ENCODE peak calls at places on chromosome 6, in seven cellular contexts. One of them, this sample, is unnamed.

GRCh38 chr6:79949235-79949634 is 1.9 kb upstream of the ELOVL4 start:
- DNase-seq in glutamatergic neuron: peak
- DNase-seq in cardiac fibroblast: peak
- DNase-seq in AG10803: peak
- DNase-seq in stimulated activated CD4-positive, alpha-beta T cell treated with anti-CD3 and anti-CD28 coated beads, Interleukin-1b, Interleukin-23, amount 100 ng/mL, for 4 hours: peak
- DNase-seq in HTR-8/SVneo: peak
- DNase-seq in putamen: peak
- DNase-seq in this sample: peak

GRCh38 chr6:136307351-136307750 is 17.7 kb upstream of the BCLAF1 start:
- DNase-seq in cardiac fibroblast: no peak
- DNase-seq in stimulated activated CD4-positive, alpha-beta T cell treated with anti-CD3 and anti-CD28 coated beads, Interleukin-1b, Interleukin-23, amount 100 ng/mL, for 4 hours: no peak
- DNase-seq in putamen: no peak
- DNase-seq in HTR-8/SVneo: no peak
- DNase-seq in AG10803: no peak
- DNase-seq in glutamatergic neuron: no peak
- DNase-seq in this sample: no peak

GRCh38 chr6:151576658-151577057 is 82.8 kb downstream of the CCDC170 start:
- DNase-seq in glutamatergic neuron: no peak
- DNase-seq in AG10803: no peak
- DNase-seq in HTR-8/SVneo: no peak
- DNase-seq in putamen: no peak
- DNase-seq in cardiac fibroblast: no peak
- DNase-seq in stimulated activated CD4-positive, alpha-beta T cell treated with anti-CD3 and anti-CD28 coated beads, Interleukin-1b, Interleukin-23, amount 100 ng/mL, for 4 hours: no peak
- DNase-seq in this sample: no peak

GRCh38 chr6:130043344-130043743 is 25.0 kb downstream of the L3MBTL3 start:
- DNase-seq in glutamatergic neuron: no peak
- DNase-seq in putamen: no peak
- DNase-seq in HTR-8/SVneo: no peak
- DNase-seq in cardiac fibroblast: no peak
- DNase-seq in stimulated activated CD4-positive, alpha-beta T cell treated with anti-CD3 and anti-CD28 coated beads, Interleukin-1b, Interleukin-23, amount 100 ng/mL, for 4 hours: no peak
- DNase-seq in AG10803: no peak
- DNase-seq in this sample: no peak

GRCh38 chr6:30806581-30807183 is 62.3 kb upstream of the IER3 start:
- DNase-seq in stimulated activated CD4-positive, alpha-beta T cell treated with anti-CD3 and anti-CD28 coated beads, Interleukin-1b, Interleukin-23, amount 100 ng/mL, for 4 hours: no peak
- DNase-seq in AG10803: no peak
- DNase-seq in cardiac fibroblast: no peak
- DNase-seq in putamen: no peak
- DNase-seq in glutamatergic neuron: no peak
- DNase-seq in HTR-8/SVneo: no peak
- DNase-seq in this sample: no peak

GRCh38 chr6:149233056-149233715 is 84.3 kb upstream of the TAB2 start:
- DNase-seq in glutamatergic neuron: no peak
- DNase-seq in stimulated activated CD4-positive, alpha-beta T cell treated with anti-CD3 and anti-CD28 coated beads, Interleukin-1b, Interleukin-23, amount 100 ng/mL, for 4 hours: no peak
- DNase-seq in cardiac fibroblast: peak
- DNase-seq in AG10803: peak
- DNase-seq in putamen: no peak
- DNase-seq in HTR-8/SVneo: peak
- DNase-seq in this sample: peak

GRCh38 chr6:24777227-24777626 is 2.5 kb downstream of the GMNN start:
- DNase-seq in putamen: no peak
- DNase-seq in stimulated activated CD4-positive, alpha-beta T cell treated with anti-CD3 and anti-CD28 coated beads, Interleukin-1b, Interleukin-23, amount 100 ng/mL, for 4 hours: no peak
- DNase-seq in glutamatergic neuron: no peak
- DNase-seq in HTR-8/SVneo: no peak
- DNase-seq in cardiac fibroblast: no peak
- DNase-seq in AG10803: no peak
- DNase-seq in this sample: no peak

GRCh38 chr6:163170294-163170883 is 244.1 kb upstream of the QKI start:
- DNase-seq in cardiac fibroblast: peak
- DNase-seq in AG10803: no peak
- DNase-seq in putamen: no peak
- DNase-seq in HTR-8/SVneo: peak
- DNase-seq in stimulated activated CD4-positive, alpha-beta T cell treated with anti-CD3 and anti-CD28 coated beads, Interleukin-1b, Interleukin-23, amount 100 ng/mL, for 4 hours: peak
- DNase-seq in glutamatergic neuron: no peak
- DNase-seq in this sample: no peak

GRCh38 chr6:43962458-43962857 is 164.8 kb downstream of the MRPL14 start:
- DNase-seq in AG10803: peak
- DNase-seq in putamen: no peak
- DNase-seq in glutamatergic neuron: no peak
- DNase-seq in cardiac fibroblast: no peak
- DNase-seq in HTR-8/SVneo: no peak
- DNase-seq in stimulated activated CD4-positive, alpha-beta T cell treated with anti-CD3 and anti-CD28 coated beads, Interleukin-1b, Interleukin-23, amount 100 ng/mL, for 4 hours: no peak
- DNase-seq in this sample: no peak

GRCh38 chr6:188821-189655 is 103.2 kb upstream of the DUSP22 start:
- DNase-seq in HTR-8/SVneo: peak
- DNase-seq in putamen: peak
- DNase-seq in cardiac fibroblast: peak
- DNase-seq in glutamatergic neuron: peak
- DNase-seq in stimulated activated CD4-positive, alpha-beta T cell treated with anti-CD3 and anti-CD28 coated beads, Interleukin-1b, Interleukin-23, amount 100 ng/mL, for 4 hours: peak
- DNase-seq in AG10803: peak
- DNase-seq in this sample: peak

GRCh38 chr6:86706449-86706848 is 230.9 kb upstream of the HTR1E start:
- DNase-seq in AG10803: no peak
- DNase-seq in putamen: no peak
- DNase-seq in glutamatergic neuron: no peak
- DNase-seq in cardiac fibroblast: no peak
- DNase-seq in stimulated activated CD4-positive, alpha-beta T cell treated with anti-CD3 and anti-CD28 coated beads, Interleukin-1b, Interleukin-23, amount 100 ng/mL, for 4 hours: no peak
- DNase-seq in HTR-8/SVneo: no peak
- DNase-seq in this sample: no peak

GRCh38 chr6:98841114-98841513 is 6.7 kb downstream of the POU3F2 start:
- DNase-seq in HTR-8/SVneo: no peak
- DNase-seq in glutamatergic neuron: no peak
- DNase-seq in putamen: no peak
- DNase-seq in cardiac fibroblast: no peak
- DNase-seq in AG10803: no peak
- DNase-seq in stimulated activated CD4-positive, alpha-beta T cell treated with anti-CD3 and anti-CD28 coated beads, Interleukin-1b, Interleukin-23, amount 100 ng/mL, for 4 hours: no peak
- DNase-seq in this sample: no peak

GRCh38 chr6:71056656-71057055 is 99.8 kb upstream of the B3GAT2 start:
- DNase-seq in HTR-8/SVneo: no peak
- DNase-seq in putamen: no peak
- DNase-seq in stimulated activated CD4-positive, alpha-beta T cell treated with anti-CD3 and anti-CD28 coated beads, Interleukin-1b, Interleukin-23, amount 100 ng/mL, for 4 hours: no peak
- DNase-seq in AG10803: no peak
- DNase-seq in cardiac fibroblast: peak
- DNase-seq in glutamatergic neuron: no peak
- DNase-seq in this sample: no peak

GRCh38 chr6:133796235-133796634 is 92.7 kb upstream of the TCF21 start:
- DNase-seq in stimulated activated CD4-positive, alpha-beta T cell treated with anti-CD3 and anti-CD28 coated beads, Interleukin-1b, Interleukin-23, amount 100 ng/mL, for 4 hours: no peak
- DNase-seq in putamen: no peak
- DNase-seq in HTR-8/SVneo: no peak
- DNase-seq in glutamatergic neuron: no peak
- DNase-seq in AG10803: no peak
- DNase-seq in cardiac fibroblast: no peak
- DNase-seq in this sample: no peak

GRCh38 chr6:7811441-7811840 is 85.5 kb downstream of the BMP6 start:
- DNase-seq in stimulated activated CD4-positive, alpha-beta T cell treated with anti-CD3 and anti-CD28 coated beads, Interleukin-1b, Interleukin-23, amount 100 ng/mL, for 4 hours: no peak
- DNase-seq in glutamatergic neuron: no peak
- DNase-seq in AG10803: peak
- DNase-seq in cardiac fibroblast: no peak
- DNase-seq in putamen: no peak
- DNase-seq in HTR-8/SVneo: no peak
- DNase-seq in this sample: no peak

GRCh38 chr6:158293122-158293521 is 19.1 kb upstream of the TULP4 start:
- DNase-seq in cardiac fibroblast: no peak
- DNase-seq in HTR-8/SVneo: no peak
- DNase-seq in stimulated activated CD4-positive, alpha-beta T cell treated with anti-CD3 and anti-CD28 coated beads, Interleukin-1b, Interleukin-23, amount 100 ng/mL, for 4 hours: no peak
- DNase-seq in glutamatergic neuron: no peak
- DNase-seq in AG10803: no peak
- DNase-seq in putamen: no peak
- DNase-seq in this sample: no peak

GRCh38 chr6:36427781-36428345 is 14.8 kb downstream of the PXT1 start:
- DNase-seq in glutamatergic neuron: no peak
- DNase-seq in cardiac fibroblast: peak
- DNase-seq in stimulated activated CD4-positive, alpha-beta T cell treated with anti-CD3 and anti-CD28 coated beads, Interleukin-1b, Interleukin-23, amount 100 ng/mL, for 4 hours: no peak
- DNase-seq in AG10803: peak
- DNase-seq in putamen: no peak
- DNase-seq in HTR-8/SVneo: no peak
- DNase-seq in this sample: no peak

GRCh38 chr6:43307451-43308100 is 1.1 kb downstream of the CRIP3 start:
- DNase-seq in AG10803: no peak
- DNase-seq in HTR-8/SVneo: no peak
- DNase-seq in cardiac fibroblast: no peak
- DNase-seq in putamen: no peak
- DNase-seq in glutamatergic neuron: no peak
- DNase-seq in stimulated activated CD4-positive, alpha-beta T cell treated with anti-CD3 and anti-CD28 coated beads, Interleukin-1b, Interleukin-23, amount 100 ng/mL, for 4 hours: no peak
- DNase-seq in this sample: no peak

GRCh38 chr6:1255646-1256365 is 56.1 kb upstream of the FOXQ1 start:
- DNase-seq in cardiac fibroblast: no peak
- DNase-seq in putamen: no peak
- DNase-seq in AG10803: peak
- DNase-seq in HTR-8/SVneo: no peak
- DNase-seq in stimulated activated CD4-positive, alpha-beta T cell treated with anti-CD3 and anti-CD28 coated beads, Interleukin-1b, Interleukin-23, amount 100 ng/mL, for 4 hours: no peak
- DNase-seq in glutamatergic neuron: no peak
- DNase-seq in this sample: no peak

GRCh38 chr6:108947114-108947854 is 99.1 kb downstream of the ARMC2 start:
- DNase-seq in putamen: no peak
- DNase-seq in stimulated activated CD4-positive, alpha-beta T cell treated with anti-CD3 and anti-CD28 coated beads, Interleukin-1b, Interleukin-23, amount 100 ng/mL, for 4 hours: no peak
- DNase-seq in glutamatergic neuron: no peak
- DNase-seq in HTR-8/SVneo: no peak
- DNase-seq in AG10803: peak
- DNase-seq in cardiac fibroblast: peak
- DNase-seq in this sample: no peak

GRCh38 chr6:170050591-170051041 is 240.3 kb downstream of the DLL1 start:
- DNase-seq in putamen: no peak
- DNase-seq in AG10803: no peak
- DNase-seq in HTR-8/SVneo: no peak
- DNase-seq in glutamatergic neuron: peak
- DNase-seq in cardiac fibroblast: no peak
- DNase-seq in stimulated activated CD4-positive, alpha-beta T cell treated with anti-CD3 and anti-CD28 coated beads, Interleukin-1b, Interleukin-23, amount 100 ng/mL, for 4 hours: no peak
- DNase-seq in this sample: no peak

GRCh38 chr6:36626636-36627035 is 32.5 kb downstream of the SRSF3 start:
- DNase-seq in putamen: no peak
- DNase-seq in HTR-8/SVneo: no peak
- DNase-seq in glutamatergic neuron: no peak
- DNase-seq in cardiac fibroblast: peak
- DNase-seq in stimulated activated CD4-positive, alpha-beta T cell treated with anti-CD3 and anti-CD28 coated beads, Interleukin-1b, Interleukin-23, amount 100 ng/mL, for 4 hours: no peak
- DNase-seq in AG10803: no peak
- DNase-seq in this sample: no peak

GRCh38 chr6:158894192-158894591 is 75.0 kb upstream of the EZR start:
- DNase-seq in putamen: no peak
- DNase-seq in HTR-8/SVneo: peak
- DNase-seq in glutamatergic neuron: no peak
- DNase-seq in cardiac fibroblast: peak
- DNase-seq in stimulated activated CD4-positive, alpha-beta T cell treated with anti-CD3 and anti-CD28 coated beads, Interleukin-1b, Interleukin-23, amount 100 ng/mL, for 4 hours: no peak
- DNase-seq in AG10803: peak
- DNase-seq in this sample: no peak

GRCh38 chr6:27865952-27866369 is 46.2 kb downstream of the OR2B2 start:
- DNase-seq in stimulated activated CD4-positive, alpha-beta T cell treated with anti-CD3 and anti-CD28 coated beads, Interleukin-1b, Interleukin-23, amount 100 ng/mL, for 4 hours: no peak
- DNase-seq in putamen: no peak
- DNase-seq in glutamatergic neuron: no peak
- DNase-seq in cardiac fibroblast: no peak
- DNase-seq in HTR-8/SVneo: no peak
- DNase-seq in AG10803: no peak
- DNase-seq in this sample: no peak

GRCh38 chr6:123763904-123764303 is 39.8 kb upstream of the NKAIN2 start:
- DNase-seq in putamen: no peak
- DNase-seq in stimulated activated CD4-positive, alpha-beta T cell treated with anti-CD3 and anti-CD28 coated beads, Interleukin-1b, Interleukin-23, amount 100 ng/mL, for 4 hours: no peak
- DNase-seq in glutamatergic neuron: no peak
- DNase-seq in cardiac fibroblast: no peak
- DNase-seq in AG10803: no peak
- DNase-seq in HTR-8/SVneo: no peak
- DNase-seq in this sample: no peak

GRCh38 chr6:55882731-55883595 is 7.6 kb upstream of the BMP5 start:
- DNase-seq in AG10803: peak
- DNase-seq in cardiac fibroblast: peak
- DNase-seq in HTR-8/SVneo: peak
- DNase-seq in glutamatergic neuron: no peak
- DNase-seq in stimulated activated CD4-positive, alpha-beta T cell treated with anti-CD3 and anti-CD28 coated beads, Interleukin-1b, Interleukin-23, amount 100 ng/mL, for 4 hours: no peak
- DNase-seq in putamen: no peak
- DNase-seq in this sample: no peak

GRCh38 chr6:7629321-7629720 is 39.3 kb downstream of the SNRNP48 start:
- DNase-seq in stimulated activated CD4-positive, alpha-beta T cell treated with anti-CD3 and anti-CD28 coated beads, Interleukin-1b, Interleukin-23, amount 100 ng/mL, for 4 hours: no peak
- DNase-seq in AG10803: peak
- DNase-seq in cardiac fibroblast: no peak
- DNase-seq in glutamatergic neuron: no peak
- DNase-seq in putamen: no peak
- DNase-seq in HTR-8/SVneo: no peak
- DNase-seq in this sample: no peak

This sample was measured in T-helper 1 cell.